ENCODE peak calls at places on chromosomes 4 and X, in six cellular contexts. Z is tibial artery, P is NCI-H1048, A is skeletal muscle cell, X is AG04449, S is NCI-H1436 treated with DMSO at 0.1 percent for 48 hours. Q is an unnamed sample.

GRCh38 chr4:183098080-183098722 is 856 bp upstream of the WWC2 start:
- DNase-seq in A (no peak), S (no peak), P (no peak), Z (peak), X (no peak), Q (no peak)

GRCh38 chrX:98331407-98331806 is 1447.7 kb downstream of the RPA4 start:
- DNase-seq in P (no peak), Z (no peak), X (no peak), A (no peak), S (no peak), Q (no peak)

GRCh38 chr4:109275346-109275745 is 27.1 kb downstream of the COL25A1 start:
- DNase-seq in P (no peak), Z (no peak), S (no peak), X (no peak), A (no peak), Q (no peak)

GRCh38 chrX:110748256-110748811 is 47.3 kb downstream of the CHRDL1 start:
- DNase-seq in P (no peak), A (no peak), S (no peak), Z (no peak), X (no peak), Q (no peak)

GRCh38 chr4:124095596-124095995 is 616.9 kb downstream of the ANKRD50 start:
- DNase-seq in P (no peak), Z (no peak), A (peak), S (no peak), X (no peak), Q (no peak)

GRCh38 chr4:6617246-6617645 is 23.2 kb upstream of the MRFAP1 start:
- DNase-seq in A (no peak), P (no peak), X (no peak), S (no peak), Z (no peak), Q (no peak)

GRCh38 chr4:102610007-102610406 is 108.8 kb downstream of the NFKB1 start:
- DNase-seq in A (no peak), P (no peak), Z (no peak), X (no peak), S (no peak), Q (no peak)

GRCh38 chr4:94306713-94307112 is 35.9 kb downstream of the HPGDS start:
- DNase-seq in S (no peak), Z (no peak), X (no peak), A (no peak), P (no peak), Q (no peak)

GRCh38 chrX:155632424-155633100 is 19.8 kb upstream of the TMLHE start:
- DNase-seq in A (no peak), S (no peak), P (no peak), Z (no peak), X (no peak), Q (no peak)

GRCh38 chr4:177403746-177404145 is 38.5 kb downstream of the AGA start:
- DNase-seq in Z (no peak), X (no peak), A (no peak), P (no peak), S (no peak), Q (no peak)

GRCh38 chr4:100823066-100823992 is 305.5 kb upstream of the EMCN start:
- DNase-seq in P (no peak), S (no peak), X (no peak), Z (no peak), A (no peak), Q (no peak)

GRCh38 chrX:55143621-55144020 is 54.8 kb downstream of the PAGE2 start:
- DNase-seq in S (no peak), A (no peak), Z (no peak), P (no peak), X (no peak), Q (no peak)

GRCh38 chrX:107979534-107979933 is 2.6 kb downstream of the TEX13B start:
- DNase-seq in Z (no peak), S (no peak), P (no peak), X (no peak), A (no peak), Q (no peak)

GRCh38 chr4:73816814-73817213 is 19.7 kb upstream of the CXCL6 start:
- DNase-seq in A (peak), P (no peak), X (peak), S (no peak), Z (no peak), Q (peak)

GRCh38 chr4:172688536-172688935 is 480.1 kb upstream of the GALNT7 start:
- DNase-seq in P (no peak), A (no peak), Z (no peak), S (no peak), X (no peak), Q (no peak)

GRCh38 chr4:82431026-82431745 is 796 bp downstream of the ENOPH1 start:
- DNase-seq in A (no peak), X (no peak), Z (no peak), S (no peak), P (no peak), Q (no peak)

GRCh38 chrX:39950035-39950688 is 147.6 kb downstream of the BCOR start:
- DNase-seq in Z (no peak), X (no peak), A (no peak), P (no peak), S (no peak), Q (no peak)